ENCODE peak calls at places on chromosome 16, in five cellular contexts. R is stimulated activated CD4-positive, alpha-beta T cell treated with anti-CD3 and anti-CD28 coated beads, Interleukin-1b, Interleukin-23, amount 100 ng/mL, for 1 hour; V is GOT3; Z is tibial artery; G is stimulated activated CD8-positive, alpha-beta memory T cell treated with anti-CD3 and anti-CD28 coated beads, Interleukin-15, amount 100 ng/mL, for 24 hours. A is an unnamed sample.

GRCh38 chr16:67294927-67295326 is 15.6 kb downstream of the PLEKHG4 start:
- DNase-seq in Z (no peak), G (no peak), R (no peak), V (no peak), A (no peak)

GRCh38 chr16:15765880-15766279 is 90.9 kb downstream of the MYH11 start:
- DNase-seq in Z (no peak), V (no peak), R (no peak), G (no peak), A (no peak)

GRCh38 chr16:68356249-68356918 is 45.6 kb downstream of the PRMT7 start:
- DNase-seq in R (no peak), V (no peak), Z (no peak), G (no peak), A (no peak)

GRCh38 chr16:57889111-57889510 is 81.8 kb downstream of the CNGB1 start:
- DNase-seq in Z (no peak), R (no peak), G (no peak), V (no peak), A (no peak)

GRCh38 chr16:27109666-27110523 is 43.2 kb downstream of the C16orf82 start:
- DNase-seq in V (peak; percentile 41), Z (peak; percentile 76), G (peak; percentile 90), R (peak; percentile 44), A (peak; percentile 93)

GRCh38 chr16:81266680-81267095 is 28.2 kb downstream of the BCO1 start:
- DNase-seq in V (no peak), Z (no peak), G (no peak), R (no peak), A (no peak)

GRCh38 chr16:21704266-21704665 is 40.5 kb downstream of the OTOA start:
- DNase-seq in Z (no peak), V (no peak), G (no peak), R (no peak), A (no peak)

GRCh38 chr16:14193316-14193871 is 122.3 kb downstream of the MRTFB start:
- DNase-seq in Z (no peak), V (no peak), G (no peak), R (no peak), A (no peak)

GRCh38 chr16:10181196-10182162 is 749 bp downstream of the GRIN2A start:
- DNase-seq in G (peak; percentile 13), V (peak; percentile 61), Z (peak; percentile 74), R (no peak), A (no peak)

GRCh38 chr16:19139436-19140091 is 25.8 kb downstream of the ITPRIPL2 start:
- DNase-seq in G (no peak), R (no peak), V (no peak), Z (no peak), A (no peak)

GRCh38 chr16:55912022-55912421 is 36.8 kb upstream of the CES5A start:
- DNase-seq in G (no peak), V (no peak), R (no peak), Z (no peak), A (no peak)

GRCh38 chr16:89090669-89091426 is 2.8 kb upstream of the ACSF3 start:
- DNase-seq in R (no peak), V (no peak), Z (no peak), G (no peak), A (no peak)

GRCh38 chr16:81293909-81294802 is 20.6 kb upstream of the GAN start:
- DNase-seq in V (no peak), Z (no peak), R (no peak), G (no peak), A (no peak)

GRCh38 chr16:8677481-8677880 is 3.1 kb downstream of the ABAT start:
- DNase-seq in R (no peak), V (peak; percentile 7), G (no peak), Z (no peak), A (no peak)

GRCh38 chr16:31451681-31452351 is 7.5 kb upstream of the ARMC5 start:
- DNase-seq in V (no peak), G (no peak), R (no peak), Z (peak; percentile 69), A (no peak)

GRCh38 chr16:84323626-84324025 is 28.9 kb downstream of the WFDC1 start:
- DNase-seq in Z (no peak), R (no peak), V (no peak), G (no peak), A (no peak)

GRCh38 chr16:13426736-13427135 is 493.2 kb upstream of the ERCC4 start:
- DNase-seq in R (no peak), V (no peak), G (no peak), Z (no peak), A (no peak)

GRCh38 chr16:27972500-27972899 is 91.0 kb downstream of the GSG1L start:
- DNase-seq in R (no peak), V (no peak), G (no peak), Z (no peak), A (peak; percentile 6)

GRCh38 chr16:86566966-86567700 is 504 bp downstream of the FOXC2 start:
- DNase-seq in V (no peak), Z (peak; percentile 83), G (no peak), R (no peak), A (peak; percentile 92)

GRCh38 chr16:21302898-21303528 is 24.9 kb upstream of the CRYM start:
- DNase-seq in Z (no peak), V (no peak), R (no peak), G (no peak), A (no peak)

GRCh38 chr16:56689171-56689570 is 6.9 kb downstream of the MT1X start:
- DNase-seq in Z (no peak), R (no peak), G (no peak), V (no peak), A (no peak)

GRCh38 chr16:28326881-28327610 is 34.7 kb downstream of the SBK1 start:
- DNase-seq in R (peak; percentile 21), Z (peak; percentile 64), G (peak; percentile 35), V (no peak), A (no peak)

GRCh38 chr16:86824751-86825310 is 246.5 kb downstream of the FOXL1 start:
- DNase-seq in G (no peak), R (no peak), V (no peak), Z (peak; percentile 51), A (no peak)

GRCh38 chr16:56629531-56629930 is 2.9 kb upstream of the MT1M start:
- DNase-seq in Z (no peak), V (no peak), G (no peak), R (no peak), A (no peak)

GRCh38 chr16:66534376-66534799 is 15.5 kb downstream of the TK2 start:
- DNase-seq in V (no peak), G (no peak), R (no peak), Z (no peak), A (no peak)

GRCh38 chr16:1116693-1117077 is 20.6 kb upstream of the C1QTNF8 start:
- DNase-seq in G (no peak), Z (no peak), R (no peak), V (no peak), A (no peak)

GRCh38 chr16:55555436-55555835 is 11.0 kb upstream of the CAPNS2 start:
- DNase-seq in V (no peak), R (no peak), Z (no peak), G (no peak), A (no peak)

GRCh38 chr16:70646260-70647241 is at the start of gene IL34:
- DNase-seq in R (no peak), V (no peak), Z (no peak), G (no peak), A (no peak)

GRCh38 chr16:55000595-55000994 is 69.9 kb downstream of the IRX5 start:
- DNase-seq in G (no peak), Z (no peak), R (no peak), V (no peak), A (no peak)

GRCh38 chr16:55297062-55297909 is 26.7 kb upstream of the IRX6 start:
- DNase-seq in V (no peak), G (no peak), Z (no peak), R (no peak), A (no peak)

GRCh38 chr16:67198238-67198734 is 645 bp upstream of the ELMO3 start:
- DNase-seq in Z (no peak), V (no peak), R (no peak), G (no peak), A (no peak)

GRCh38 chr16:50467943-50468748 is 80.0 kb upstream of the NKD1 start:
- DNase-seq in G (no peak), V (no peak), R (no peak), Z (no peak), A (no peak)

GRCh38 chr16:12009922-12010321 is 33.4 kb downstream of the SNX29 start:
- DNase-seq in R (no peak), G (no peak), Z (no peak), V (no peak), A (no peak)